ENCODE peak calls at places on chromosomes 4 and X, in four cellular contexts. One of them, this sample, is unnamed.
A peak's percentile ranks its signal among the peaks of the same experiment; 100 is the strongest.

GRCh38 chr4:150569384-150569987 is 12.5 kb upstream of the MAB21L2 start:
- DNase-seq in aorta: no peak
- DNase-seq in breast epithelium: no peak
- DNase-seq in tibial nerve: no peak
- DNase-seq in this sample: no peak

GRCh38 chr4:55121246-55121645 is 4.1 kb downstream of the KDR start:
- DNase-seq in tibial nerve: no peak
- DNase-seq in breast epithelium: no peak
- DNase-seq in aorta: no peak
- DNase-seq in this sample: no peak

GRCh38 chr4:184359905-184360304 is 114.4 kb downstream of the IRF2 start:
- DNase-seq in aorta: no peak
- DNase-seq in breast epithelium: no peak
- DNase-seq in tibial nerve: no peak
- DNase-seq in this sample: no peak

GRCh38 chrX:10110984-10111363 is 45.8 kb upstream of the CLCN4 start:
- DNase-seq in breast epithelium: no peak
- DNase-seq in tibial nerve: no peak
- DNase-seq in aorta: no peak
- DNase-seq in this sample: peak; percentile 32

GRCh38 chr4:173958445-173958844 is 325.0 kb downstream of the FBXO8 start:
- DNase-seq in aorta: no peak
- DNase-seq in breast epithelium: no peak
- DNase-seq in tibial nerve: no peak
- DNase-seq in this sample: no peak

GRCh38 chrX:11968991-11969390 is 169.3 kb upstream of the FRMPD4 start:
- DNase-seq in tibial nerve: no peak
- DNase-seq in breast epithelium: no peak
- DNase-seq in aorta: no peak
- DNase-seq in this sample: no peak

GRCh38 chr4:67973608-67974007 is 10.3 kb upstream of the TMPRSS11A start:
- DNase-seq in breast epithelium: no peak
- DNase-seq in tibial nerve: no peak
- DNase-seq in aorta: no peak
- DNase-seq in this sample: no peak

GRCh38 chrX:49309401-49309981 is 6.0 kb downstream of the GAGE10 start:
- DNase-seq in aorta: no peak
- DNase-seq in tibial nerve: no peak
- DNase-seq in breast epithelium: no peak
- DNase-seq in this sample: no peak

GRCh38 chr4:84681488-84682274 is 98.8 kb downstream of the CDS1 start:
- DNase-seq in aorta: no peak
- DNase-seq in breast epithelium: no peak
- DNase-seq in tibial nerve: no peak
- DNase-seq in this sample: no peak

GRCh38 chr4:61214680-61215079 is 14.6 kb downstream of the ADGRL3 start:
- DNase-seq in tibial nerve: no peak
- DNase-seq in breast epithelium: no peak
- DNase-seq in aorta: no peak
- DNase-seq in this sample: no peak

GRCh38 chr4:134375775-134376174 is 174.2 kb upstream of the PABPC4L start:
- DNase-seq in aorta: no peak
- DNase-seq in tibial nerve: no peak
- DNase-seq in breast epithelium: no peak
- DNase-seq in this sample: no peak

GRCh38 chr4:10403633-10404445 is 53.4 kb downstream of the ZNF518B start:
- DNase-seq in aorta: no peak
- DNase-seq in tibial nerve: no peak
- DNase-seq in breast epithelium: no peak
- DNase-seq in this sample: no peak

GRCh38 chr4:165489786-165490185 is 111.0 kb downstream of the CPE start:
- DNase-seq in tibial nerve: no peak
- DNase-seq in breast epithelium: no peak
- DNase-seq in aorta: no peak
- DNase-seq in this sample: no peak

GRCh38 chrX:154430504-154430903 is 2.0 kb downstream of the ATP6AP1 start:
- DNase-seq in tibial nerve: no peak
- DNase-seq in aorta: no peak
- DNase-seq in breast epithelium: no peak
- DNase-seq in this sample: no peak

GRCh38 chrX:111515298-111515697 is 3.9 kb downstream of the SERTM2 start:
- DNase-seq in breast epithelium: no peak
- DNase-seq in aorta: no peak
- DNase-seq in tibial nerve: no peak
- DNase-seq in this sample: no peak

GRCh38 chr4:105989411-105990242 is 94.4 kb downstream of the NPNT start:
- DNase-seq in breast epithelium: no peak
- DNase-seq in tibial nerve: no peak
- DNase-seq in aorta: no peak
- DNase-seq in this sample: no peak

GRCh38 chr4:55608591-55608990 is 16.5 kb upstream of the PDCL2 start:
- DNase-seq in aorta: no peak
- DNase-seq in breast epithelium: no peak
- DNase-seq in tibial nerve: no peak
- DNase-seq in this sample: no peak

GRCh38 chr4:8341691-8342090 is 72.1 kb downstream of the HTRA3 start:
- DNase-seq in tibial nerve: no peak
- DNase-seq in aorta: no peak
- DNase-seq in breast epithelium: peak; percentile 73
- DNase-seq in this sample: no peak

GRCh38 chr4:19523964-19524363 is 727.7 kb upstream of the SLIT2 start:
- DNase-seq in aorta: no peak
- DNase-seq in tibial nerve: no peak
- DNase-seq in breast epithelium: no peak
- DNase-seq in this sample: no peak

GRCh38 chrX:111823703-111824102 is 52.3 kb upstream of the TRPC5OS start:
- DNase-seq in tibial nerve: no peak
- DNase-seq in breast epithelium: no peak
- DNase-seq in aorta: no peak
- DNase-seq in this sample: no peak

GRCh38 chr4:75990129-75990528 is 616 bp downstream of the SDAD1 start:
- DNase-seq in aorta: no peak
- DNase-seq in tibial nerve: no peak
- DNase-seq in breast epithelium: no peak
- DNase-seq in this sample: no peak

GRCh38 chr4:186584912-186585311 is 29.5 kb upstream of the MTNR1A start:
- DNase-seq in tibial nerve: no peak
- DNase-seq in aorta: no peak
- DNase-seq in breast epithelium: no peak
- DNase-seq in this sample: no peak

GRCh38 chrX:40644821-40645358 is 2.5 kb downstream of the CXorf38 start:
- DNase-seq in breast epithelium: peak; percentile 26
- DNase-seq in tibial nerve: peak; percentile 18
- DNase-seq in aorta: no peak
- DNase-seq in this sample: peak; percentile 28

GRCh38 chr4:183355405-183355804 is 33.2 kb upstream of the CLDN24 start:
- DNase-seq in breast epithelium: no peak
- DNase-seq in aorta: no peak
- DNase-seq in tibial nerve: no peak
- DNase-seq in this sample: no peak

GRCh38 chr4:71992571-71992970 is 39.2 kb upstream of the NPFFR2 start:
- DNase-seq in tibial nerve: no peak
- DNase-seq in aorta: no peak
- DNase-seq in breast epithelium: no peak
- DNase-seq in this sample: no peak

GRCh38 chr4:71995297-71995696 is 36.5 kb upstream of the NPFFR2 start:
- DNase-seq in tibial nerve: no peak
- DNase-seq in breast epithelium: no peak
- DNase-seq in aorta: no peak
- DNase-seq in this sample: no peak

GRCh38 chr4:71994559-71994958 is 37.2 kb upstream of the NPFFR2 start:
- DNase-seq in breast epithelium: no peak
- DNase-seq in aorta: no peak
- DNase-seq in tibial nerve: no peak
- DNase-seq in this sample: no peak
- H3K9me3 ChIP-seq in breast epithelium: peaks cover 4% of the 10 kb centered on the region
- H3K9me3 ChIP-seq in aorta: peaks cover 4% of the 10 kb centered on the region
- H3K9me3 ChIP-seq in tibial nerve: peaks cover 3% of the 10 kb centered on the region
- H3K9me3 ChIP-seq in this sample: no peaks in the 10 kb centered on the region

DNA sequence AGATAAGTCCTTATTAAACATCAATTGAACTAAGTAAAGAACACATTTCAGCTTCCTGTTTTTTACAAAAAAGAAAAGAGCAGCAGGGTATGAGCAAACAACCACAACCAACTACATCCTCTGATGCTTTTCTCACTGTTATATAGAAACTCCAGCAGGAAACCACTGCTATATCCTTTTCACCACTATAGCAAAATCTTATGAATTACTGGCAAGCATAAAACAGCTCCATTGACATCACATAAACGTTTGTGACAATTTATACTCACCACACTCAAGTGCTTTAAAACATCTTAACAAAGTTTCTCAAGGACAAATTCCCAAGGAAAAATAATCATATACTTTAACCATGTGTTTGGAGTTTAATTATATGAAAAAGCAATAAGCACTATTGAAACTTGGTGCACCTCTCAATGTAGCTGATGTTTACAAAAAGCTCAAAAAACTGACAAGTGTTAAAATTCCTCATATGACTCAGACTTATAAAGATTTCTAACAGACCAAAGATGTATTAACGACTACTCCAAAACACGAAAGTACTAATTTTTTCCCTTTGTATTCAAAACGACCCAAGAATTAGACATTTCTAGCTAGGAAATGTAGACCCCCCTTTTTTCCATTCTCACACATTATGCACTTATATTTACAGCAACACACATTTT is 12.9 kb downstream of the GPRIN3 start:
- DNase-seq in tibial nerve: no peak
- DNase-seq in breast epithelium: no peak
- DNase-seq in aorta: no peak
- DNase-seq in this sample: no peak
- H3K27ac ChIP-seq in tibial nerve: peak overlapping the region; percentile 1
- H3K27ac ChIP-seq in breast epithelium: no peak overlapping the region
- H3K27ac ChIP-seq in aorta: no peak overlapping the region
- H3K27ac ChIP-seq in this sample: peak overlapping the region; percentile 49

GRCh38 chr4:38724507-38724808 is 58.3 kb downstream of the TLR10 start:
- DNase-seq in tibial nerve: no peak
- DNase-seq in aorta: no peak
- DNase-seq in breast epithelium: no peak
- DNase-seq in this sample: no peak

GRCh38 chr4:38730493-38730829 is 52.3 kb downstream of the TLR10 start:
- DNase-seq in aorta: no peak
- DNase-seq in tibial nerve: no peak
- DNase-seq in breast epithelium: no peak
- DNase-seq in this sample: no peak

GRCh38 chr4:38723726-38724506 is 58.9 kb downstream of the TLR10 start:
- DNase-seq in breast epithelium: no peak
- DNase-seq in tibial nerve: no peak
- DNase-seq in aorta: no peak
- DNase-seq in this sample: no peak

GRCh38 chr4:38730830-38731646 is 51.8 kb downstream of the TLR10 start:
- DNase-seq in tibial nerve: peak; percentile 78
- DNase-seq in breast epithelium: peak; percentile 30
- DNase-seq in aorta: peak; percentile 94
- DNase-seq in this sample: peak; percentile 90

GRCh38 chr4:38728651-38729141 is 54.1 kb downstream of the TLR10 start:
- DNase-seq in aorta: no peak
- DNase-seq in tibial nerve: no peak
- DNase-seq in breast epithelium: peak; percentile 63
- DNase-seq in this sample: no peak
- H3K9me3 ChIP-seq in aorta: no peaks in the 10 kb centered on the region
- H3K9me3 ChIP-seq in tibial nerve: no peaks in the 10 kb centered on the region
- H3K9me3 ChIP-seq in breast epithelium: no peaks in the 10 kb centered on the region
- H3K9me3 ChIP-seq in this sample: no peaks in the 10 kb centered on the region

GRCh38 chr4:113825272-113825671 is 63.7 kb upstream of the CAMK2D start:
- DNase-seq in breast epithelium: no peak
- DNase-seq in tibial nerve: no peak
- DNase-seq in aorta: no peak
- DNase-seq in this sample: peak; percentile 0
- H3K27ac ChIP-seq in breast epithelium: no peak overlapping the region
- H3K27ac ChIP-seq in tibial nerve: no peak overlapping the region
- H3K27ac ChIP-seq in aorta: no peak overlapping the region
- H3K27ac ChIP-seq in this sample: no peak overlapping the region

DNA sequence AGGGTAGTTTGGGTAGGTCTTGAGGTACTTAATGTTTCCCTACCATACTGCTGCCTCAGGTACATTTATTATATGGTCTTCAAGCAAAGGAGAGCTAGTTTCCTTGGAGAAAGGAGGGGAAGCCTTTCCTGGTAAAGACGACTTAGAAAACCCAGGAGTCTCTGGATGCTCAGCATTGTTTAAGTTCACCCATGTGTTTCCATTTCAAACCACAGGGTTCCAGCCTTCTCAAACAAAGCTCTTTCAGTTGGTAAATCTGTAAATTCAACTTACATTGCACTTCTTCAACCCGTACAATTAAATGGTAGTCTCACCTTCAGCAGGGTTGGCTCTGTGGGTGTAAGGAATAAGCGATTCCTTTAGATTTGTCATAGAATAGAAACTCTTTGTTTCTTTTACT is 111.9 kb upstream of the UNC5C start:
- DNase-seq in aorta: no peak
- DNase-seq in tibial nerve: no peak
- DNase-seq in breast epithelium: no peak
- DNase-seq in this sample: no peak
- H3K9me3 ChIP-seq in aorta: no peaks in the 10 kb centered on the region
- H3K9me3 ChIP-seq in tibial nerve: no peaks in the 10 kb centered on the region
- H3K9me3 ChIP-seq in breast epithelium: peaks cover 4% of the 10 kb centered on the region
- H3K9me3 ChIP-seq in this sample: peaks cover 6% of the 10 kb centered on the region

GRCh38 chrX:45110494-45110893 is 90.2 kb downstream of the DIPK2B start:
- DNase-seq in aorta: no peak
- DNase-seq in breast epithelium: no peak
- DNase-seq in tibial nerve: no peak
- DNase-seq in this sample: no peak
- H3K27ac ChIP-seq in aorta: no peak overlapping the region
- H3K27ac ChIP-seq in breast epithelium: no peak overlapping the region
- H3K27ac ChIP-seq in tibial nerve: no peak overlapping the region
- H3K27ac ChIP-seq in this sample: no peak overlapping the region

DNA sequence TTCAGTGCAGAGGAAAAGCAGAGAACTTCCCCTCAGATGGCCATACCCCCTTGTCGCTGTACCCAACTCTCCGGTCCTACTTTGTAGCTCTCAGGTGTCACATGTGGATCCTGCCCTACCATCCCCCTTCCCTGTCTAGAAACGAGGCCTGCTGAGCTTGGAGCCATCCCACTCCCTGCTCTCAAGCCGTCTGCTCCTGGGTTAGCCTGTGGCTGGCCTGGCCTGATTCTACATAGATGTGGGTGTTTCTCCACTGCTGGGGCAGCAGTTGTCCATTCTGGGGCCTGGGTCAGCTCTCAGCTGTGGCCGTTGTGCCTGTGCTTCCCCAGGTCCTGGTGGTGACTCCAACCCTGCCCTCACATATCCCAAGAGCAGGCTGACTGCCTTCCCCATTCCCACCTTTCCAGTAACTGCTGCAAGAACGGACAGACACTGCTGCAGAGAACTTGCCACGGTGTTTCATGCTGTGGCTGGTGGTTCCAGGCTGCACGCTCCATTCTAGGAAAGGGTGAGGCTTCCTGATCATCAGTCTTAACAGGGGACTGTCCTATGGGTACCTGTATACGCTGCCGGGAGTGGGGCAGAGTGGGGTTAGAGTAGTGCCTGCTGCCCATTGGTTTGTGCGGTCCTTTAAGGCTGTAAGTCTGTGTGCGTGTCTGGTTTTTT is 3.6 kb downstream of the IL9R start:
- DNase-seq in breast epithelium: no peak
- DNase-seq in tibial nerve: no peak
- DNase-seq in aorta: no peak
- DNase-seq in this sample: no peak
- H3K9me3 ChIP-seq in breast epithelium: no peaks in the 10 kb centered on the region
- H3K9me3 ChIP-seq in tibial nerve: no peaks in the 10 kb centered on the region
- H3K9me3 ChIP-seq in aorta: no peaks in the 10 kb centered on the region
- H3K9me3 ChIP-seq in this sample: no peaks in the 10 kb centered on the region

GRCh38 chr4:107894138-107894603 is 37.2 kb upstream of the CYP2U1 start:
- DNase-seq in aorta: no peak
- DNase-seq in tibial nerve: no peak
- DNase-seq in breast epithelium: no peak
- DNase-seq in this sample: no peak
- H3K27ac ChIP-seq in aorta: no peak overlapping the region
- H3K27ac ChIP-seq in tibial nerve: no peak overlapping the region
- H3K27ac ChIP-seq in breast epithelium: no peak overlapping the region
- H3K27ac ChIP-seq in this sample: no peak overlapping the region

GRCh38 chrX:55924574-55924973 is 207.0 kb downstream of the RRAGB start:
- DNase-seq in tibial nerve: no peak
- DNase-seq in breast epithelium: no peak
- DNase-seq in aorta: no peak
- DNase-seq in this sample: no peak
- H3K9me3 ChIP-seq in tibial nerve: no peaks in the 10 kb centered on the region
- H3K9me3 ChIP-seq in breast epithelium: peaks cover 31% of the 10 kb centered on the region
- H3K9me3 ChIP-seq in aorta: peaks cover 1% of the 10 kb centered on the region
- H3K9me3 ChIP-seq in this sample: no peaks in the 10 kb centered on the region

This sample was measured in CD4-positive, alpha-beta T cell.